ENCODE peak calls at places on chromosomes 13 and 19, in nine cellular contexts. One of them, this sample, is unnamed.

GRCh38 chr13:95954266-95954665 is 98.9 kb downstream of the UGGT2 start:
- ATAC-seq in HCT116: no peak
- ATAC-seq in natural killer cell: no peak
- ATAC-seq in Right ventricle myocardium inferior: no peak
- ATAC-seq in stimulated activated effector memory CD8-positive, alpha-beta T cell treated with anti-CD3 and anti-CD28 coated beads, Interleukin-12 subunit alpha, Interleukin-12 subunit beta, amount 100 ng/mL, for 72 hours: no peak
- ATAC-seq in naive B cell: no peak
- ATAC-seq in body of pancreas: no peak
- ATAC-seq in effector memory CD8-positive, alpha-beta T cell: no peak
- ATAC-seq in stimulated activated naive CD8-positive, alpha-beta T cell treated with anti-CD3 and anti-CD28 coated beads, Interleukin-15, amount 100 ng/mL, for 72 hours: no peak
- ATAC-seq in this sample: no peak

GRCh38 chr13:87274209-87274819 is 396.9 kb upstream of the SLITRK5 start:
- ATAC-seq in stimulated activated effector memory CD8-positive, alpha-beta T cell treated with anti-CD3 and anti-CD28 coated beads, Interleukin-12 subunit alpha, Interleukin-12 subunit beta, amount 100 ng/mL, for 72 hours: peak; percentile 57
- ATAC-seq in HCT116: peak; percentile 70
- ATAC-seq in effector memory CD8-positive, alpha-beta T cell: peak; percentile 53
- ATAC-seq in stimulated activated naive CD8-positive, alpha-beta T cell treated with anti-CD3 and anti-CD28 coated beads, Interleukin-15, amount 100 ng/mL, for 72 hours: no peak
- ATAC-seq in natural killer cell: no peak
- ATAC-seq in naive B cell: no peak
- ATAC-seq in body of pancreas: no peak
- ATAC-seq in Right ventricle myocardium inferior: no peak
- ATAC-seq in this sample: no peak

GRCh38 chr13:101763191-101763590 is 310.7 kb downstream of the ITGBL1 start:
- ATAC-seq in HCT116: no peak
- ATAC-seq in body of pancreas: no peak
- ATAC-seq in Right ventricle myocardium inferior: no peak
- ATAC-seq in stimulated activated effector memory CD8-positive, alpha-beta T cell treated with anti-CD3 and anti-CD28 coated beads, Interleukin-12 subunit alpha, Interleukin-12 subunit beta, amount 100 ng/mL, for 72 hours: no peak
- ATAC-seq in stimulated activated naive CD8-positive, alpha-beta T cell treated with anti-CD3 and anti-CD28 coated beads, Interleukin-15, amount 100 ng/mL, for 72 hours: no peak
- ATAC-seq in natural killer cell: no peak
- ATAC-seq in effector memory CD8-positive, alpha-beta T cell: no peak
- ATAC-seq in naive B cell: no peak
- ATAC-seq in this sample: no peak

GRCh38 chr19:38190061-38190460 is 34.0 kb downstream of the DPF1 start:
- ATAC-seq in stimulated activated effector memory CD8-positive, alpha-beta T cell treated with anti-CD3 and anti-CD28 coated beads, Interleukin-12 subunit alpha, Interleukin-12 subunit beta, amount 100 ng/mL, for 72 hours: peak; percentile 57
- ATAC-seq in body of pancreas: no peak
- ATAC-seq in effector memory CD8-positive, alpha-beta T cell: no peak
- ATAC-seq in Right ventricle myocardium inferior: no peak
- ATAC-seq in naive B cell: no peak
- ATAC-seq in HCT116: peak; percentile 44
- ATAC-seq in stimulated activated naive CD8-positive, alpha-beta T cell treated with anti-CD3 and anti-CD28 coated beads, Interleukin-15, amount 100 ng/mL, for 72 hours: peak; percentile 79
- ATAC-seq in natural killer cell: no peak
- ATAC-seq in this sample: peak; percentile 47

GRCh38 chr13:97460004-97460756 is 26.2 kb downstream of the RAP2A start:
- ATAC-seq in stimulated activated naive CD8-positive, alpha-beta T cell treated with anti-CD3 and anti-CD28 coated beads, Interleukin-15, amount 100 ng/mL, for 72 hours: peak; percentile 75
- ATAC-seq in effector memory CD8-positive, alpha-beta T cell: no peak
- ATAC-seq in natural killer cell: no peak
- ATAC-seq in naive B cell: peak; percentile 95
- ATAC-seq in HCT116: no peak
- ATAC-seq in stimulated activated effector memory CD8-positive, alpha-beta T cell treated with anti-CD3 and anti-CD28 coated beads, Interleukin-12 subunit alpha, Interleukin-12 subunit beta, amount 100 ng/mL, for 72 hours: peak; percentile 65
- ATAC-seq in body of pancreas: no peak
- ATAC-seq in Right ventricle myocardium inferior: peak; percentile 59
- ATAC-seq in this sample: peak; percentile 98

GRCh38 chr13:49443327-49443688 is 556 bp downstream of the CAB39L start:
- ATAC-seq in naive B cell: no peak
- ATAC-seq in stimulated activated naive CD8-positive, alpha-beta T cell treated with anti-CD3 and anti-CD28 coated beads, Interleukin-15, amount 100 ng/mL, for 72 hours: no peak
- ATAC-seq in effector memory CD8-positive, alpha-beta T cell: no peak
- ATAC-seq in Right ventricle myocardium inferior: no peak
- ATAC-seq in natural killer cell: no peak
- ATAC-seq in stimulated activated effector memory CD8-positive, alpha-beta T cell treated with anti-CD3 and anti-CD28 coated beads, Interleukin-12 subunit alpha, Interleukin-12 subunit beta, amount 100 ng/mL, for 72 hours: no peak
- ATAC-seq in HCT116: no peak
- ATAC-seq in body of pancreas: no peak
- ATAC-seq in this sample: no peak

GRCh38 chr19:5048727-5049553 is 80.0 kb downstream of the KDM4B start:
- ATAC-seq in effector memory CD8-positive, alpha-beta T cell: no peak
- ATAC-seq in HCT116: peak; percentile 2
- ATAC-seq in natural killer cell: no peak
- ATAC-seq in stimulated activated naive CD8-positive, alpha-beta T cell treated with anti-CD3 and anti-CD28 coated beads, Interleukin-15, amount 100 ng/mL, for 72 hours: peak; percentile 2
- ATAC-seq in Right ventricle myocardium inferior: no peak
- ATAC-seq in naive B cell: no peak
- ATAC-seq in stimulated activated effector memory CD8-positive, alpha-beta T cell treated with anti-CD3 and anti-CD28 coated beads, Interleukin-12 subunit alpha, Interleukin-12 subunit beta, amount 100 ng/mL, for 72 hours: no peak
- ATAC-seq in body of pancreas: no peak
- ATAC-seq in this sample: no peak

GRCh38 chr19:55259540-55260210 is 858 bp upstream of the PPP6R1 start:
- ATAC-seq in naive B cell: no peak
- ATAC-seq in stimulated activated effector memory CD8-positive, alpha-beta T cell treated with anti-CD3 and anti-CD28 coated beads, Interleukin-12 subunit alpha, Interleukin-12 subunit beta, amount 100 ng/mL, for 72 hours: no peak
- ATAC-seq in effector memory CD8-positive, alpha-beta T cell: no peak
- ATAC-seq in stimulated activated naive CD8-positive, alpha-beta T cell treated with anti-CD3 and anti-CD28 coated beads, Interleukin-15, amount 100 ng/mL, for 72 hours: no peak
- ATAC-seq in Right ventricle myocardium inferior: no peak
- ATAC-seq in body of pancreas: no peak
- ATAC-seq in HCT116: no peak
- ATAC-seq in natural killer cell: no peak
- ATAC-seq in this sample: no peak

GRCh38 chr13:41568990-41569387 is 111.6 kb downstream of the RGCC start:
- ATAC-seq in effector memory CD8-positive, alpha-beta T cell: no peak
- ATAC-seq in HCT116: no peak
- ATAC-seq in body of pancreas: no peak
- ATAC-seq in stimulated activated naive CD8-positive, alpha-beta T cell treated with anti-CD3 and anti-CD28 coated beads, Interleukin-15, amount 100 ng/mL, for 72 hours: no peak
- ATAC-seq in naive B cell: no peak
- ATAC-seq in natural killer cell: no peak
- ATAC-seq in stimulated activated effector memory CD8-positive, alpha-beta T cell treated with anti-CD3 and anti-CD28 coated beads, Interleukin-12 subunit alpha, Interleukin-12 subunit beta, amount 100 ng/mL, for 72 hours: no peak
- ATAC-seq in Right ventricle myocardium inferior: peak; percentile 34
- ATAC-seq in this sample: no peak